ENCODE peak calls at places on chromosomes 5 and 9, in four cellular contexts. O, H, M and L are unnamed samples. For H3K36me3, the result is how much of the 10 kb centered on the place peaks cover.

GRCh38 chr9:94680020-94680419 is 40.7 kb upstream of the FBP1 start:
- DNase-seq in M (no peak), O (no peak), H (no peak), L (no peak)

GRCh38 chr9:131889437-131890244 is 149.8 kb upstream of the RAPGEF1 start:
- DNase-seq in M (no peak), O (no peak), H (peak), L (peak)

GRCh38 chr9:121360975-121361374 is 9.1 kb downstream of the STOM start:
- DNase-seq in M (peak), H (no peak), O (no peak), L (no peak)

GRCh38 chr5:160118349-160119141 is 705 bp downstream of the PWWP2A start:
- DNase-seq in H (peak), O (peak), M (no peak), L (peak)

GRCh38 chr5:34522599-34523381 is 133.3 kb upstream of the RAI14 start:
- DNase-seq in M (peak), O (peak), H (peak), L (peak)

GRCh38 chr9:69357854-69358220 is 32.8 kb downstream of the ENTREP1 start:
- DNase-seq in H (no peak), M (no peak), O (no peak), L (no peak)

GRCh38 chr5:79590395-79590999 is 21.7 kb upstream of the TENT2 start:
- DNase-seq in H (no peak), M (no peak), O (no peak), L (no peak)

GRCh38 chr5:140596364-140596763 is 31.7 kb downstream of the SLC35A4 start:
- DNase-seq in H (no peak), M (no peak), O (no peak), L (no peak)

GRCh38 chr9:124590886-124591641 is 83.9 kb upstream of the NR5A1 start:
- DNase-seq in O (peak), H (no peak), M (no peak), L (peak)

GRCh38 chr5:37435261-37435660 is 56.1 kb downstream of the WDR70 start:
- DNase-seq in O (no peak), M (peak), H (no peak), L (no peak)

GRCh38 chr5:75558221-75558620 is 46.5 kb downstream of the POLK start:
- DNase-seq in M (no peak), O (no peak), H (no peak), L (no peak)

GRCh38 chr5:59368951-59369350 is 524.6 kb downstream of the PDE4D start:
- DNase-seq in O (no peak), M (no peak), H (no peak), L (no peak)

GRCh38 chr9:129023036-129023907 is 4.9 kb downstream of the SH3GLB2 start:
- DNase-seq in H (peak), O (peak), M (peak), L (no peak)

GRCh38 chr5:106755789-106756188 is 914.9 kb downstream of the EFNA5 start:
- DNase-seq in H (no peak), M (no peak), O (no peak), L (no peak)

GRCh38 chr9:113589407-113589806 is 125.9 kb downstream of the RGS3 start:
- DNase-seq in O (no peak), M (no peak), H (no peak), L (no peak)

GRCh38 chr9:98108540-98109031 is 10.4 kb downstream of the TRIM14 start:
- DNase-seq in M (no peak), O (no peak), H (no peak), L (peak)

GRCh38 chr9:114430443-114430842 is 42.7 kb upstream of the AKNA start:
- DNase-seq in H (peak), O (no peak), M (no peak), L (no peak)

GRCh38 chr9:76213751-76214150 is 180.5 kb downstream of the RFK start:
- DNase-seq in O (no peak), M (no peak), H (no peak), L (no peak)

GRCh38 chr5:113115061-113115460 is 138.5 kb downstream of the DCP2 start:
- DNase-seq in M (no peak), O (no peak), H (no peak), L (no peak)
- H3K36me3 ChIP-seq in M (under half), O (under half), H (under half), L (under half)

GRCh38 chr5:152884006-152884405 is 478.9 kb upstream of the NMUR2 start:
- DNase-seq in M (no peak), O (no peak), H (peak), L (no peak)

GRCh38 chr5:152883061-152883460 is 478.0 kb upstream of the NMUR2 start:
- DNase-seq in O (no peak), M (no peak), H (no peak), L (no peak)
- H3K27ac ChIP-seq in O (no peak), M (no peak), H (no peak), L (no peak)

DNA sequence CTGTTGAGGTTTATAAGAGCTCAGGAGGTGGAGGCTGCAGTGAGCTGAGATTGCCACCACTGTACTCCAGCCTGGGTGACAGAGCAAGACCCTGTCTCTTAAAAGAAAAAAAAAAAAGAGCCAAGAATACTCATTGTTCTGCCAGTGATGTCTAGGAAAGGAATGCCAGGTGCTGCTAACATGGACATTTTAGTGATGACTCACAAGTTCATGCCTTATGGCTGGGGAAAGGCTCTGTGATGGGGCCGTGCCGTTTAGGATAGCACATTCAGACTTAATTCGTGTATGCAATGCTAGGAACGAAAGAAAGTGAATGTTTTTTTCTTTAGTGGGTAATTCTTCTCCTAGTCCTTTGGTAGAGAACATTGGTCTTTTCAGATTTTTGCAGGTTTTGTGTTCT is 134.2 kb downstream of the ARHGAP26 start:
- DNase-seq in H (peak), O (no peak), M (no peak), L (no peak)
- H3K4me3 ChIP-seq in H (no peak), O (no peak), M (no peak), L (no peak)

DNA sequence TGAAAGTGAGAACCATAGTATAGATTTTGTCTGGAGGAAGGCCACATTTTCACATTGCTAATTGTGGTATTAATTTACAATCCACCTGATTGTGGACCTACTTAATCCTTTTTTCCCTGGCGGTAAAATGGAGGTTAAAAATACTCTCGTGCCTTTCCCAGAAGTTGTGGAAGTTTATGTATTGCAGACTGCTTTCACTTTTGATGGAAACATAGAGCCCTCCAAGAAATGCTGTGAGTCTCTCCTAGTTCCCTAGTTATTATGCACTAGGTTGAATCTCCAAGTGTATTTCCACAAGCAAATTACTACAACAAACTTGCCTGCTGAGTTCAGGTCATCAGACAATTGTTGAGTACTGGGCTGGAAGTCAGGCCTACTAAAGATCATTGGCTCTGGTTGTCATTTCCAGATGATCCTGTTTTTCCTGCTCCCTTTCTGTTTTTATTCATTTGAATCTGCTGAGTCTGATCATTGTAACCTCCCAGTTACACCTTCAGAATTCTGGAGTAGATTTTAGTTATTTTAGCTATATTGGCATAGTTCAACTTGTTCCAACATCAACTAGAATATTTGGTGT is 104.1 kb downstream of the CD180 start:
- DNase-seq in O (no peak), M (peak), H (no peak), L (peak)
- H3K36me3 ChIP-seq in O (under half), M (under half), H (under half), L (under half)

DNA sequence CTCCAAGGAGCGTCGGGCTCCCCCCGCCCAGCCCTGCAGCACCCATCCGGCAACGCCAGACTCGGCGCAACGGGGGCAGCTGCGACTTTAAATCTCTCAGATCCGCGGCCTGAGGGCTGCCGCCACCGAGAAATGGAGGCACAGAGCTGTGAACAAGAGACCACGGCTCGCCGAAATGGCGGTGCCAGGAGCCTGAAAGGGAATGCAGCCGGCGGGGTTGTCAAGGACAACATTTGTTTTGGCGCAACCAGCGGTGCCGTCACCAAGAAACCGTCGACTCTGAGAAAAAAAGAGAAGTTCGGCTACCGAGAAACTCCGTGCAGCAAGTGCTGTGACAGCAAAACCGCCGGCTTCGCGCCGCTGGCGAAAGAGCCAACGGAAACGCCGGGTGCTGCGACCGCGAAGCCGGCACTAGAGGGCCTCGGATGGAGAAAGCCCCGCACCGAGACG is 2.1 kb upstream of the ANXA2R start:
- DNase-seq in M (peak), H (peak), O (peak), L (peak)
- H3K27ac ChIP-seq in M (peak), H (peak), O (peak), L (peak)

DNA sequence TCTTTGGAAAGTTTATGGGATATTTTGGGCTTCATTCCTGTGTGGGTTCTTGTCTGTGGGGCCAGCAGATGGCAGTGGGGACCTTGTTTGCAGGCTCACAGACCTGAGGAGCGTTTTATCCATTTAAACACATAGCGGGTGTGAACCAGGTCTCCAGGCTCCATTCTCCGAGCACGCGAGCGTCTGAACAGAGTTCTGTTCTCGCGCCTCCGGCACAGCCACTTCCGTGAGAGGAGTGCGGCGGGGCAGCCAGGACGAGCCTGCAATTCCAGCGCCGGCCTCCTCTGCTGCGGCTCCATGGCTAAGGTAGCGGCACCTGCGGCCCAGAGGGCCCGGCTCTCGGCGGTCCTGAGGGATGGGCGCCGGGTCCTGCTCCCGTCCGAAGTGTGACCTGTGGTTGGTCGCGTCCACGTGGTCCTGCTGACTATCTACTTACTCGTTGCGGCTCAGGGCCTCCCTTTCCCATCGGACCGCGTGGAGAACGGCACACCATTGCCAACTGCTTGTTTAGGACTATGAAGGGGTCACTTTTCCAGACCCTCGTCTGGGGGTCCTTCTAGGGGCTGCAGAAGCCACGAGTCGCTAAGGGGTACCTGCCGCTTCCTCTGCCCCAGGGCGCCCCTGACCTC is 7.3 kb downstream of the NRARP start:
- DNase-seq in O (peak), H (no peak), M (peak), L (no peak)
- H3K4me3 ChIP-seq in O (peak), H (no peak), M (no peak), L (peak)

GRCh38 chr5:145777445-145778063 is 57.6 kb downstream of the PRELID2 start:
- DNase-seq in H (no peak), M (no peak), O (no peak), L (no peak)
- H3K36me3 ChIP-seq in H (under half), M (under half), O (under half), L (under half)

GRCh38 chr5:56233230-56233629 is at the start of gene ANKRD55:
- DNase-seq in H (no peak), M (no peak), O (no peak), L (no peak)

GRCh38 chr5:56232538-56232937 is 592 bp downstream of the ANKRD55 start:
- DNase-seq in O (no peak), M (no peak), H (no peak), L (no peak)

DNA sequence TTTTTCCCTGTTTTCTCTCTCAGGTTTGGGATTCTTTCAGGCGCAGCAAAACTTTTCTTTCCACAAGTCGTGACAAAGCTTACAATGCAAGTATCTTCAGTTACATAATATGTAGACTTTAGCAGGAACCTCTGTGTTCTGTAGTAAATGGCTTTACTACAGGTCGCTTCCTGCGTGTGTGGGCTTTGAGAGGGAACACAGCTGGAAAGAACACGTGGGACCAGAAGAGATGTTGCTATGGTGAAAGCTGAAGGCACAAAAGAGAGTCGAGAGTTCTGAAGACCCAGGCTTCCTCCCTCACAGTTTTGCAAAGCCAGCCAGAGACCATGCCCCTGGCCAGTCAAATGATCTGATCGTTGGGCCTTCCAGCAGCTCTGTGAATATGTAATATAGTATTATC is 4.0 kb downstream of the ANKRD55 start:
- DNase-seq in H (no peak), O (no peak), M (no peak), L (no peak)
- H3K27ac ChIP-seq in H (no peak), O (no peak), M (no peak), L (no peak)